ENCODE peak calls at places on chromosomes 3 and 15, in nine cellular contexts. One of them, this sample, is unnamed.

GRCh38 chr3:197522881-197523342 is 32.9 kb downstream of the BDH1 start:
- DNase-seq in HTR-8/SVneo: no peak
- DNase-seq in D341Med: no peak
- DNase-seq in lung microvascular endothelial cell: no peak
- DNase-seq in A549: no peak
- DNase-seq in iPS-NIHi11: no peak
- DNase-seq in non-pigmented ciliary epithelial cell: no peak
- DNase-seq in heart left ventricle: no peak
- DNase-seq in mucosa of gallbladder: no peak
- DNase-seq in this sample: no peak

GRCh38 chr3:32285910-32286309 is 47.4 kb downstream of the CMTM8 start:
- DNase-seq in HTR-8/SVneo: no peak
- DNase-seq in D341Med: no peak
- DNase-seq in lung microvascular endothelial cell: peak
- DNase-seq in A549: no peak
- DNase-seq in iPS-NIHi11: no peak
- DNase-seq in non-pigmented ciliary epithelial cell: no peak
- DNase-seq in heart left ventricle: no peak
- DNase-seq in mucosa of gallbladder: no peak
- DNase-seq in this sample: no peak

GRCh38 chr15:74983725-74984231 is 11.6 kb upstream of the SCAMP5 start:
- DNase-seq in HTR-8/SVneo: no peak
- DNase-seq in D341Med: no peak
- DNase-seq in lung microvascular endothelial cell: no peak
- DNase-seq in A549: peak
- DNase-seq in iPS-NIHi11: no peak
- DNase-seq in non-pigmented ciliary epithelial cell: no peak
- DNase-seq in heart left ventricle: no peak
- DNase-seq in mucosa of gallbladder: no peak
- DNase-seq in this sample: peak

GRCh38 chr15:90933310-90933709 is 961 bp upstream of the HDDC3 start:
- DNase-seq in HTR-8/SVneo: no peak
- DNase-seq in D341Med: no peak
- DNase-seq in lung microvascular endothelial cell: no peak
- DNase-seq in A549: no peak
- DNase-seq in iPS-NIHi11: no peak
- DNase-seq in non-pigmented ciliary epithelial cell: no peak
- DNase-seq in heart left ventricle: no peak
- DNase-seq in mucosa of gallbladder: no peak
- DNase-seq in this sample: no peak

GRCh38 chr3:43286886-43287301 is 554 bp downstream of the SNRK start:
- DNase-seq in HTR-8/SVneo: no peak
- DNase-seq in D341Med: peak
- DNase-seq in lung microvascular endothelial cell: no peak
- DNase-seq in A549: peak
- DNase-seq in iPS-NIHi11: peak
- DNase-seq in non-pigmented ciliary epithelial cell: no peak
- DNase-seq in heart left ventricle: no peak
- DNase-seq in mucosa of gallbladder: no peak
- DNase-seq in this sample: no peak

GRCh38 chr15:84790676-84791075 is 26.5 kb upstream of the ALPK3 start:
- DNase-seq in HTR-8/SVneo: no peak
- DNase-seq in D341Med: no peak
- DNase-seq in lung microvascular endothelial cell: no peak
- DNase-seq in A549: no peak
- DNase-seq in iPS-NIHi11: no peak
- DNase-seq in non-pigmented ciliary epithelial cell: no peak
- DNase-seq in heart left ventricle: no peak
- DNase-seq in mucosa of gallbladder: no peak
- DNase-seq in this sample: no peak

GRCh38 chr3:89859738-89860137 is 752.3 kb downstream of the EPHA3 start:
- DNase-seq in HTR-8/SVneo: no peak
- DNase-seq in D341Med: no peak
- DNase-seq in lung microvascular endothelial cell: no peak
- DNase-seq in A549: no peak
- DNase-seq in iPS-NIHi11: no peak
- DNase-seq in non-pigmented ciliary epithelial cell: no peak
- DNase-seq in heart left ventricle: no peak
- DNase-seq in mucosa of gallbladder: no peak
- DNase-seq in this sample: no peak

GRCh38 chr15:97849183-97849582 is 111.3 kb upstream of the ARRDC4 start:
- DNase-seq in HTR-8/SVneo: no peak
- DNase-seq in D341Med: no peak
- DNase-seq in lung microvascular endothelial cell: no peak
- DNase-seq in A549: peak
- DNase-seq in iPS-NIHi11: no peak
- DNase-seq in non-pigmented ciliary epithelial cell: no peak
- DNase-seq in heart left ventricle: no peak
- DNase-seq in mucosa of gallbladder: no peak
- DNase-seq in this sample: no peak

GRCh38 chr15:84023636-84024035 is 211.9 kb upstream of the GOLGA6L4 start:
- DNase-seq in HTR-8/SVneo: no peak
- DNase-seq in D341Med: no peak
- DNase-seq in lung microvascular endothelial cell: peak
- DNase-seq in A549: peak
- DNase-seq in iPS-NIHi11: peak
- DNase-seq in non-pigmented ciliary epithelial cell: no peak
- DNase-seq in heart left ventricle: no peak
- DNase-seq in mucosa of gallbladder: no peak
- DNase-seq in this sample: no peak

GRCh38 chr15:47788685-47789084 is 71.4 kb downstream of the SEMA6D start:
- DNase-seq in HTR-8/SVneo: no peak
- DNase-seq in D341Med: no peak
- DNase-seq in lung microvascular endothelial cell: no peak
- DNase-seq in A549: no peak
- DNase-seq in iPS-NIHi11: no peak
- DNase-seq in non-pigmented ciliary epithelial cell: no peak
- DNase-seq in heart left ventricle: no peak
- DNase-seq in mucosa of gallbladder: no peak
- DNase-seq in this sample: no peak

GRCh38 chr15:68484696-68485400 is 52.9 kb upstream of the ITGA11 start:
- DNase-seq in HTR-8/SVneo: peak
- DNase-seq in D341Med: no peak
- DNase-seq in lung microvascular endothelial cell: no peak
- DNase-seq in A549: no peak
- DNase-seq in iPS-NIHi11: no peak
- DNase-seq in non-pigmented ciliary epithelial cell: no peak
- DNase-seq in heart left ventricle: no peak
- DNase-seq in mucosa of gallbladder: no peak
- DNase-seq in this sample: no peak

GRCh38 chr3:142028174-142028833 is 121.0 kb downstream of the TFDP2 start:
- DNase-seq in HTR-8/SVneo: peak
- DNase-seq in D341Med: no peak
- DNase-seq in lung microvascular endothelial cell: peak
- DNase-seq in A549: peak
- DNase-seq in iPS-NIHi11: peak
- DNase-seq in non-pigmented ciliary epithelial cell: peak
- DNase-seq in heart left ventricle: no peak
- DNase-seq in mucosa of gallbladder: peak
- DNase-seq in this sample: no peak

GRCh38 chr3:191762323-191762960 is 301.5 kb downstream of the PYDC2 start:
- DNase-seq in HTR-8/SVneo: peak
- DNase-seq in D341Med: no peak
- DNase-seq in lung microvascular endothelial cell: peak
- DNase-seq in A549: peak
- DNase-seq in iPS-NIHi11: peak
- DNase-seq in non-pigmented ciliary epithelial cell: peak
- DNase-seq in heart left ventricle: no peak
- DNase-seq in mucosa of gallbladder: no peak
- DNase-seq in this sample: peak

GRCh38 chr3:3023106-3023505 is 87.1 kb downstream of the IL5RA start:
- DNase-seq in HTR-8/SVneo: no peak
- DNase-seq in D341Med: no peak
- DNase-seq in lung microvascular endothelial cell: no peak
- DNase-seq in A549: no peak
- DNase-seq in iPS-NIHi11: no peak
- DNase-seq in non-pigmented ciliary epithelial cell: no peak
- DNase-seq in heart left ventricle: no peak
- DNase-seq in mucosa of gallbladder: no peak
- DNase-seq in this sample: no peak

GRCh38 chr15:58398053-58398452 is 33.7 kb upstream of the LIPC start:
- DNase-seq in HTR-8/SVneo: no peak
- DNase-seq in D341Med: peak
- DNase-seq in lung microvascular endothelial cell: no peak
- DNase-seq in A549: no peak
- DNase-seq in iPS-NIHi11: no peak
- DNase-seq in non-pigmented ciliary epithelial cell: no peak
- DNase-seq in heart left ventricle: no peak
- DNase-seq in mucosa of gallbladder: no peak
- DNase-seq in this sample: no peak

GRCh38 chr3:114219741-114220140 is 17.6 kb downstream of the ZNF80 start:
- DNase-seq in HTR-8/SVneo: no peak
- DNase-seq in D341Med: no peak
- DNase-seq in lung microvascular endothelial cell: no peak
- DNase-seq in A549: no peak
- DNase-seq in iPS-NIHi11: no peak
- DNase-seq in non-pigmented ciliary epithelial cell: no peak
- DNase-seq in heart left ventricle: no peak
- DNase-seq in mucosa of gallbladder: no peak
- DNase-seq in this sample: no peak

GRCh38 chr3:128681277-128681829 is 30.7 kb upstream of the RPN1 start:
- DNase-seq in HTR-8/SVneo: no peak
- DNase-seq in D341Med: no peak
- DNase-seq in lung microvascular endothelial cell: no peak
- DNase-seq in A549: no peak
- DNase-seq in iPS-NIHi11: no peak
- DNase-seq in non-pigmented ciliary epithelial cell: peak
- DNase-seq in heart left ventricle: no peak
- DNase-seq in mucosa of gallbladder: no peak
- DNase-seq in this sample: no peak

GRCh38 chr3:24945575-24945974 is 450.9 kb upstream of the THRB start:
- DNase-seq in HTR-8/SVneo: no peak
- DNase-seq in D341Med: no peak
- DNase-seq in lung microvascular endothelial cell: no peak
- DNase-seq in A549: no peak
- DNase-seq in iPS-NIHi11: no peak
- DNase-seq in non-pigmented ciliary epithelial cell: no peak
- DNase-seq in heart left ventricle: no peak
- DNase-seq in mucosa of gallbladder: no peak
- DNase-seq in this sample: no peak

GRCh38 chr3:14605070-14605469 is 46.5 kb upstream of the CCDC174 start:
- DNase-seq in HTR-8/SVneo: peak
- DNase-seq in D341Med: no peak
- DNase-seq in lung microvascular endothelial cell: no peak
- DNase-seq in A549: peak
- DNase-seq in iPS-NIHi11: no peak
- DNase-seq in non-pigmented ciliary epithelial cell: no peak
- DNase-seq in heart left ventricle: no peak
- DNase-seq in mucosa of gallbladder: no peak
- DNase-seq in this sample: no peak

GRCh38 chr15:60530653-60531052 is 51.7 kb upstream of the ICE2 start:
- DNase-seq in HTR-8/SVneo: no peak
- DNase-seq in D341Med: no peak
- DNase-seq in lung microvascular endothelial cell: no peak
- DNase-seq in A549: no peak
- DNase-seq in iPS-NIHi11: no peak
- DNase-seq in non-pigmented ciliary epithelial cell: no peak
- DNase-seq in heart left ventricle: no peak
- DNase-seq in mucosa of gallbladder: no peak
- DNase-seq in this sample: no peak

GRCh38 chr15:63519041-63519440 is 14.6 kb downstream of the USP3 start:
- DNase-seq in HTR-8/SVneo: no peak
- DNase-seq in D341Med: no peak
- DNase-seq in lung microvascular endothelial cell: peak
- DNase-seq in A549: no peak
- DNase-seq in iPS-NIHi11: no peak
- DNase-seq in non-pigmented ciliary epithelial cell: no peak
- DNase-seq in heart left ventricle: no peak
- DNase-seq in mucosa of gallbladder: no peak
- DNase-seq in this sample: no peak

GRCh38 chr15:62951481-62951880 is 91.1 kb upstream of the TPM1 start:
- DNase-seq in HTR-8/SVneo: no peak
- DNase-seq in D341Med: no peak
- DNase-seq in lung microvascular endothelial cell: no peak
- DNase-seq in A549: no peak
- DNase-seq in iPS-NIHi11: no peak
- DNase-seq in non-pigmented ciliary epithelial cell: no peak
- DNase-seq in heart left ventricle: no peak
- DNase-seq in mucosa of gallbladder: no peak
- DNase-seq in this sample: no peak

GRCh38 chr3:105222568-105223093 is 144.1 kb upstream of the ALCAM start:
- DNase-seq in HTR-8/SVneo: no peak
- DNase-seq in D341Med: no peak
- DNase-seq in lung microvascular endothelial cell: no peak
- DNase-seq in A549: no peak
- DNase-seq in iPS-NIHi11: no peak
- DNase-seq in non-pigmented ciliary epithelial cell: no peak
- DNase-seq in heart left ventricle: no peak
- DNase-seq in mucosa of gallbladder: no peak
- DNase-seq in this sample: peak

GRCh38 chr3:190205739-190206138 is 85.0 kb upstream of the P3H2 start:
- DNase-seq in HTR-8/SVneo: no peak
- DNase-seq in D341Med: no peak
- DNase-seq in lung microvascular endothelial cell: no peak
- DNase-seq in A549: peak
- DNase-seq in iPS-NIHi11: no peak
- DNase-seq in non-pigmented ciliary epithelial cell: peak
- DNase-seq in heart left ventricle: no peak
- DNase-seq in mucosa of gallbladder: no peak
- DNase-seq in this sample: no peak

GRCh38 chr3:197880361-197881339 is 69.3 kb upstream of the RPL35A start:
- DNase-seq in HTR-8/SVneo: no peak
- DNase-seq in D341Med: no peak
- DNase-seq in lung microvascular endothelial cell: no peak
- DNase-seq in A549: no peak
- DNase-seq in iPS-NIHi11: no peak
- DNase-seq in non-pigmented ciliary epithelial cell: no peak
- DNase-seq in heart left ventricle: no peak
- DNase-seq in mucosa of gallbladder: no peak
- DNase-seq in this sample: no peak

GRCh38 chr3:186630950-186631624 is 9.1 kb upstream of the FETUB start:
- DNase-seq in HTR-8/SVneo: no peak
- DNase-seq in D341Med: no peak
- DNase-seq in lung microvascular endothelial cell: no peak
- DNase-seq in A549: no peak
- DNase-seq in iPS-NIHi11: no peak
- DNase-seq in non-pigmented ciliary epithelial cell: no peak
- DNase-seq in heart left ventricle: no peak
- DNase-seq in mucosa of gallbladder: no peak
- DNase-seq in this sample: no peak

GRCh38 chr15:67558502-67558901 is 16.0 kb downstream of the MAP2K5 start:
- DNase-seq in HTR-8/SVneo: no peak
- DNase-seq in D341Med: no peak
- DNase-seq in lung microvascular endothelial cell: no peak
- DNase-seq in A549: no peak
- DNase-seq in iPS-NIHi11: peak
- DNase-seq in non-pigmented ciliary epithelial cell: no peak
- DNase-seq in heart left ventricle: no peak
- DNase-seq in mucosa of gallbladder: no peak
- DNase-seq in this sample: no peak

GRCh38 chr15:80216911-80217310 is 35.1 kb downstream of the CTXND1 start:
- DNase-seq in HTR-8/SVneo: no peak
- DNase-seq in D341Med: no peak
- DNase-seq in lung microvascular endothelial cell: no peak
- DNase-seq in A549: no peak
- DNase-seq in iPS-NIHi11: no peak
- DNase-seq in non-pigmented ciliary epithelial cell: no peak
- DNase-seq in heart left ventricle: no peak
- DNase-seq in mucosa of gallbladder: no peak
- DNase-seq in this sample: no peak

GRCh38 chr3:12444582-12445468 is 39.5 kb upstream of the TSEN2 start:
- DNase-seq in HTR-8/SVneo: peak
- DNase-seq in D341Med: no peak
- DNase-seq in lung microvascular endothelial cell: no peak
- DNase-seq in A549: peak
- DNase-seq in iPS-NIHi11: peak
- DNase-seq in non-pigmented ciliary epithelial cell: no peak
- DNase-seq in heart left ventricle: peak
- DNase-seq in mucosa of gallbladder: peak
- DNase-seq in this sample: peak

GRCh38 chr15:84969257-84969656 is 12.4 kb upstream of the PDE8A start:
- DNase-seq in HTR-8/SVneo: no peak
- DNase-seq in D341Med: no peak
- DNase-seq in lung microvascular endothelial cell: no peak
- DNase-seq in A549: no peak
- DNase-seq in iPS-NIHi11: no peak
- DNase-seq in non-pigmented ciliary epithelial cell: no peak
- DNase-seq in heart left ventricle: no peak
- DNase-seq in mucosa of gallbladder: no peak
- DNase-seq in this sample: no peak

GRCh38 chr3:160134454-160134853 is 90.8 kb upstream of the C3orf80 start:
- DNase-seq in HTR-8/SVneo: no peak
- DNase-seq in D341Med: no peak
- DNase-seq in lung microvascular endothelial cell: no peak
- DNase-seq in A549: peak
- DNase-seq in iPS-NIHi11: no peak
- DNase-seq in non-pigmented ciliary epithelial cell: no peak
- DNase-seq in heart left ventricle: no peak
- DNase-seq in mucosa of gallbladder: no peak
- DNase-seq in this sample: peak